ENCODE peak calls at places on chromosomes 3 and 15, in eight cellular contexts. I is body of pancreas; B is AG04450; K is astrocyte; A is CD8-positive, alpha-beta T cell; G is mucosa of descending colon; P is upper lobe of right lung; C is heart right ventricle. U is an unnamed sample. For H3K9me3, the result is how much of the 10 kb centered on the place peaks cover.

GRCh38 chr3:64514889-64515288 is 172.9 kb downstream of the ADAMTS9 start:
- DNase-seq in I (no peak), B (no peak), K (no peak), A (no peak), G (no peak), P (no peak), C (no peak), U (no peak)

GRCh38 chr3:71495708-71496472 is 87.6 kb downstream of the FOXP1 start:
- DNase-seq in I (peak), B (no peak), K (peak), A (no peak), G (no peak), P (no peak), C (no peak), U (no peak)

GRCh38 chr3:3798641-3799113 is 554 bp upstream of the LRRN1 start:
- DNase-seq in I (peak), B (no peak), K (peak), A (peak), G (peak), P (peak), C (peak), U (no peak)

GRCh38 chr15:31308185-31308639 is 18.4 kb upstream of the KLF13 start:
- DNase-seq in I (no peak), B (no peak), K (no peak), A (no peak), G (peak), P (no peak), C (no peak), U (no peak)

GRCh38 chr3:64685331-64685799 is 2.4 kb downstream of the ADAMTS9 start:
- DNase-seq in I (peak), B (no peak), K (peak), A (no peak), G (peak), P (no peak), C (peak), U (peak)

GRCh38 chr3:184725176-184725575 is 13.3 kb upstream of the MAGEF1 start:
- DNase-seq in I (no peak), B (no peak), K (no peak), A (no peak), G (no peak), P (no peak), C (no peak), U (no peak)

GRCh38 chr3:32817561-32818430 is at the start of gene TRIM71:
- DNase-seq in I (no peak), B (no peak), K (no peak), A (no peak), G (no peak), P (peak), C (no peak), U (no peak)

GRCh38 chr3:23203651-23204111 is 554 bp downstream of the UBE2E2 start:
- DNase-seq in I (peak), B (no peak), K (peak), A (peak), G (peak), P (peak), C (peak), U (no peak)

GRCh38 chr15:96339662-96340347 is 9.3 kb downstream of the NR2F2 start:
- DNase-seq in I (peak), B (no peak), K (no peak), A (no peak), G (no peak), P (no peak), C (no peak), U (no peak)

GRCh38 chr15:59835801-59836200 is 146.7 kb upstream of the BNIP2 start:
- DNase-seq in I (no peak), B (no peak), K (no peak), A (no peak), G (no peak), P (no peak), C (no peak), U (no peak)

GRCh38 chr3:152452318-152452717 is 183.6 kb downstream of the MBNL1 start:
- DNase-seq in I (no peak), B (no peak), K (peak), A (no peak), G (no peak), P (no peak), C (no peak), U (no peak)

GRCh38 chr3:123027292-123028232 is at the start of gene SEMA5B:
- DNase-seq in I (peak), B (no peak), K (no peak), A (no peak), G (peak), P (peak), C (peak), U (peak)

GRCh38 chr3:78724886-78725285 is 1042.9 kb downstream of the ROBO1 start:
- DNase-seq in I (no peak), B (no peak), K (peak), A (no peak), G (no peak), P (no peak), C (no peak), U (no peak)

GRCh38 chr3:195085356-195086130 is 185.4 kb downstream of the XXYLT1 start:
- DNase-seq in I (no peak), B (no peak), K (no peak), A (no peak), G (peak), P (peak), C (no peak), U (peak)

GRCh38 chr3:195084746-195085145 is 186.2 kb downstream of the XXYLT1 start:
- DNase-seq in I (no peak), B (no peak), K (no peak), A (no peak), G (no peak), P (no peak), C (no peak), U (peak)

GRCh38 chr3:195086885-195087284 is 184.1 kb downstream of the XXYLT1 start:
- DNase-seq in I (no peak), B (no peak), K (no peak), A (no peak), G (peak), P (peak), C (no peak), U (peak)

GRCh38 chr3:195086341-195086740 is 184.6 kb downstream of the XXYLT1 start:
- DNase-seq in I (no peak), B (no peak), K (no peak), A (no peak), G (no peak), P (peak), C (no peak), U (no peak)

GRCh38 chr3:195087321-195087720 is 183.6 kb downstream of the XXYLT1 start:
- DNase-seq in I (no peak), B (no peak), K (no peak), A (no peak), G (peak), P (peak), C (no peak), U (peak)
- H3K4me3 ChIP-seq in I (no peak), B (no peak), K (no peak), A (no peak), G (no peak), P (no peak), C (peak), U (no peak)

GRCh38 chr15:35358824-35359223 is 187.1 kb downstream of the DPH6 start:
- DNase-seq in I (no peak), B (no peak), K (no peak), A (no peak), G (no peak), P (no peak), C (no peak), U (no peak)

DNA sequence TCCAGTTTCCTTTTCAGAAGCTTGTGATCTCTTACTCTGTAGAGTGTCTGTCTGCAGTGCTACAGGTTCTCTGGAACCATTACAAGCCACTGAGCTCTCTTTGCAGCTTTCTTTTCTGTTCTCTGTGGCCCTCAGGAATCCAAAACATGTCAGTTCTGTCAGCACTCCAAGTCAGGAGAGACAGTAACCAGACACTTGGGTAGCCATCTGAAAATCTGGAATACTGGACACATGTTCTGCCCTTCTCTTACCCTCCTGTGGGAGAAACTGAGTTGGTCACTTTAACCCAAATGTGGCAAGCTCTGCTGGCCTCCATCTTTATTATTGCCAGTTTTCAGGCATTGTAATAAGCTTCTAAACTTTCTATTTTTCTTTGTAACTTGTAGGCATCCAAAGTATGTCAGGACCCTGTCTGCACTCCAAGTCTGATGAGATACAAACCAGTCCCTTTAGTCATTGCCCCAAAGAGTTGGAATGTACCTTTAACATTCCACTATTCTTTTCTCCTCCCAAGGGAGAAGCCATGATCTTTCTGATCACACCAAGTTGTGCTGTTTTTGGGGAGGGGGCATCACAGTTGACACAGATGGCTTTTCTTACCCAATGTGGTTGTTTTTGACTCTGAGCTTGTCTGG is 183.7 kb downstream of the DPH6 start:
- DNase-seq in I (no peak), B (no peak), K (peak), A (no peak), G (no peak), P (no peak), C (no peak), U (peak)
- H3K9me3 ChIP-seq in I (under half), B (under half), K (under half), A (under half), G (under half), P (under half), C (half or more), U (half or more)

GRCh38 chr15:98799991-98800390 is 151.7 kb downstream of the IGF1R start:
- DNase-seq in I (no peak), B (no peak), K (no peak), A (no peak), G (no peak), P (no peak), C (no peak), U (no peak)

GRCh38 chr15:98796685-98797084 is 148.3 kb downstream of the IGF1R start:
- DNase-seq in I (no peak), B (no peak), K (no peak), A (no peak), G (no peak), P (no peak), C (no peak), U (no peak)

GRCh38 chr15:98800437-98801233 is 152.3 kb downstream of the IGF1R start:
- DNase-seq in I (peak), B (peak), K (peak), A (no peak), G (no peak), P (no peak), C (peak), U (no peak)

GRCh38 chr15:98799461-98799971 is 151.2 kb downstream of the IGF1R start:
- DNase-seq in I (no peak), B (no peak), K (no peak), A (no peak), G (no peak), P (no peak), C (no peak), U (no peak)

GRCh38 chr15:98798375-98798893 is 150.1 kb downstream of the IGF1R start:
- DNase-seq in I (no peak), B (no peak), K (no peak), A (no peak), G (no peak), P (no peak), C (no peak), U (no peak)
- TF ChIP-seq CTCF in I (no peak), B (no peak), K (no peak), A (no peak), G (no peak), P (no peak), C (no peak), U (no peak)

DNA sequence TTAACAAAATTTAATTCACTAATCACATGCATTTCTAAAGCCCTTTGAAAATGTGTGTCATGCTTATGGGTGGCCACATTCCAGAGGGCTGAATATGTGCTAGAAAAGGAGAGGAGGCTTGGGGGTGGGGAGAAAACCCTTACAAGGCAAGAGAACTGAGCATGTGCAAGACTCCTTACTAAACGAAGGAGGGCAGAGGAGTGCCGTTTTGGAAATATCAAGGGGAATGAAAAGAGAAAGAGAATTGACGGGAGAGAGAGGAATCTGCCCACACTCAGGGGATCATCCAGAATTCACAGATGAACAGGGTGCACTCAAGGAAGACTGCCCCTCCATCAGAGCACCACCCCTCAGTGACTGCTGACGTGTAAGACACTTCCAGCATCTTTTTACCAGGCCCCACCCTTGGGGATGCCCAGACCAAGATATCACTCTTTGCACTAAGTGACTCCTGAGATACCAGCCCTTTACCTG is 37.9 kb upstream of the TSC22D2 start:
- DNase-seq in I (peak), B (peak), K (peak), A (no peak), G (no peak), P (no peak), C (no peak), U (peak)
- H3K4me3 ChIP-seq in I (no peak), B (peak), K (peak), A (no peak), G (no peak), P (no peak), C (no peak), U (no peak)

GRCh38 chr3:30475038-30475808 is 131.2 kb upstream of the TGFBR2 start:
- DNase-seq in I (no peak), B (no peak), K (no peak), A (no peak), G (no peak), P (no peak), C (no peak), U (no peak)

GRCh38 chr3:30476373-30477082 is 129.9 kb upstream of the TGFBR2 start:
- DNase-seq in I (no peak), B (no peak), K (peak), A (no peak), G (no peak), P (no peak), C (no peak), U (no peak)

GRCh38 chr3:30477149-30477921 is 129.1 kb upstream of the TGFBR2 start:
- DNase-seq in I (no peak), B (no peak), K (no peak), A (no peak), G (no peak), P (no peak), C (no peak), U (no peak)

GRCh38 chr3:30473374-30474051 is 132.9 kb upstream of the TGFBR2 start:
- DNase-seq in I (peak), B (no peak), K (peak), A (no peak), G (no peak), P (no peak), C (no peak), U (peak)

GRCh38 chr3:30475809-30476178 is 130.6 kb upstream of the TGFBR2 start:
- DNase-seq in I (no peak), B (no peak), K (no peak), A (no peak), G (no peak), P (no peak), C (no peak), U (no peak)
- H3K9me3 ChIP-seq in I (under half), B (under half), K (under half), A (under half), G (under half), P (under half), C (under half), U (under half)

GRCh38 chr3:174957081-174957480 is 97.9 kb downstream of the NAALADL2 start:
- DNase-seq in I (no peak), B (no peak), K (peak), A (no peak), G (no peak), P (no peak), C (no peak), U (no peak)

GRCh38 chr3:174953068-174953467 is 93.9 kb downstream of the NAALADL2 start:
- DNase-seq in I (no peak), B (no peak), K (no peak), A (no peak), G (no peak), P (no peak), C (no peak), U (no peak)

GRCh38 chr3:174958671-174959328 is 99.7 kb downstream of the NAALADL2 start:
- DNase-seq in I (no peak), B (no peak), K (no peak), A (no peak), G (no peak), P (no peak), C (no peak), U (no peak)

GRCh38 chr3:174957581-174958001 is 98.5 kb downstream of the NAALADL2 start:
- DNase-seq in I (no peak), B (no peak), K (peak), A (no peak), G (no peak), P (no peak), C (no peak), U (no peak)

DNA sequence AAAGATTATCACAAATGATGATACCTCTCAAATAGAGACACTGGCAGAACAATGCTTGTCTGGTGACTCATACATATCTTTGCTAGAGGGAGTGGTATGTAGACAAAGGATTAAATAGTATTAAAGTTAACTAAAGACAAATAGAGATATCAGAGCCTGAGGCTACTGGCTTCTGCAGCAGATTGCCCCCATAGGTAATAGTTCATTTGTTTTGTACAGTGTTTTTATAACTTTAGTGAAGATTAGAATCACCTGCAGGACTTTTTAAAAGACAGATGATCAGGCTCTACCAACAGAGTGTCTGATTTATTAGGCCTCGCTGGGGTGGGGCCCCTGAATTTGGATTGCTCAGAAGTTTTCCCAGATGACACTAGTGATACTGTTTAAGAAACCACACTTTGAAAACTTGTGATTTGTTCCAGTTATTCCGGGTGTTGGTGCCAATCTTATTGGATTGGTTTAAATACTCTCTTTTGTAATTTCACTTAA is 96.4 kb downstream of the NAALADL2 start:
- DNase-seq in I (no peak), B (no peak), K (peak), A (no peak), G (no peak), P (no peak), C (no peak), U (no peak)
- TF ChIP-seq CTCF in I (no peak), B (no peak), K (no peak), A (no peak), G (no peak), P (no peak), C (no peak), U (no peak)

DNA sequence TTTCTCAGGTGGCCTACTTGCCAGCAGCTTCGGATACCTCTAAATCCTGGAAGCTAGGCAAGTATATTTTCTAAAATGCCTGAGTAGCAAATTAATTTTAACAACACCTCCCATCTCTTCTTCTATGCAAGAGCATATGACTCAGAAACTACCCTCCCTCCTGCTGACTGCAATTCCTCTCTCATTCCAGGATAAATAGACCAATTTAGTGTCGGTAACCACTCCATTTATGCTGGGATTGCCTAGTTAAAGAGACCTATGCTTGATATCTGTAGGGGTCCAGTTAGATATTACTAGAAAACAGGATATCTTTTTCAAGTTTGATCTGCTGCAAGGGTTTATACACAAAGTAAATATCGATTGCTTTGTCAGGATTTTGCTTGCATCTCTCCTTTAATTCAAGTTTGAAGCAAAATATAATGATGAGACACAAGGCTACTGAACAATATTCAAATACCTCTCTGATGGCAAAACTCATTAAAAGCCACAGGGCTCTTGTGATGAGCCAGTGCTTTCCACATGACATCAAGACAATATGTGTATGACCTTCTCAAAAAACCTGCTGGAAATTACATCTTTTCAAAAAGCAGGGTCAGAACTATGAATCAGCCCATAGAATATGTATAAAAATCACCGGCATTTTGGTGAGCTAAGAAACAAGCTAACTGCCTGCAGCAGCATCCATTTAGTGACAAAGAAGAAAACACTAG is 491.6 kb upstream of the NECTIN3 start:
- DNase-seq in I (no peak), B (no peak), K (peak), A (no peak), G (no peak), P (no peak), C (no peak), U (no peak)
- H3K4me3 ChIP-seq in I (no peak), B (no peak), K (no peak), A (no peak), G (no peak), P (no peak), C (no peak), U (no peak)

DNA sequence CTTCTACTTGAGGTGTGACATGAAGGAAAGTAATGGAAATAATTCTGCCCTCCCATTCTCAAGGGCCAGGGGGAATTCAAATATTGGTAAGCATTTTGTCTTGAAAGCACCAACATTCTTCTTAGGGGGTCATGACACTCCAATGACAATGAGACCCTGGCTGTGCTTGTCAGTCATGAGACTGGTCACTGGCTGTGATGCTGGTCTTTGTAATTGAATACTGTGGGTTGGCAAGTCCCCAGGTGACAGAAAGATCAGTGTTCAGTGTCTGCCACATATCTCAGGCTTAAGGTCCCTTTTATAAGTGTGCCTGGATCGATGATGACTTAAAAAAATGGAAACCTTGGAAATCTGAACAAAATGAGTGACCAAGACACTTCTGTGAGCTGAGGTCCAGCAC is 151.4 kb downstream of the SNRPN start:
- DNase-seq in I (no peak), B (no peak), K (no peak), A (no peak), G (no peak), P (no peak), C (no peak), U (no peak)
- H3K9me3 ChIP-seq in I (under half), B (under half), K (under half), A (under half), G (half or more), P (half or more), C (half or more), U (half or more)